ENCODE peak calls at places on chromosomes 7 and 10, in four cellular contexts. X is mucosa of descending colon, A is bronchial epithelial cell, W is H1. O is an unnamed sample.

GRCh38 chr10:115417585-115418265 is 324.6 kb downstream of the ATRNL1 start:
- DNase-seq in X (no peak), A (peak; percentile 46), W (peak; percentile 27), O (no peak)

GRCh38 chr10:22489467-22489866 is 144.2 kb downstream of the SPAG6 start:
- DNase-seq in X (no peak), A (peak; percentile 73), W (no peak), O (no peak)

GRCh38 chr10:132516771-132517725 is 20.5 kb upstream of the INPP5A start:
- DNase-seq in X (peak; percentile 81), A (peak; percentile 54), W (peak; percentile 47), O (peak; percentile 48)

GRCh38 chr10:59672150-59672875 is 37.3 kb downstream of the SLC16A9 start:
- DNase-seq in X (no peak), A (no peak), W (no peak), O (no peak)

GRCh38 chr10:62763155-62763554 is 41.4 kb upstream of the ADO start:
- DNase-seq in X (no peak), A (no peak), W (no peak), O (no peak)

GRCh38 chr10:93796167-93796566 is 38.4 kb downstream of the LGI1 start:
- DNase-seq in X (no peak), A (no peak), W (no peak), O (no peak)

GRCh38 chr10:70255329-70256299 is 22.4 kb upstream of the PPA1 start:
- DNase-seq in X (peak; percentile 52), A (peak; percentile 62), W (no peak), O (no peak)

GRCh38 chr10:89245802-89246201 is 5.8 kb downstream of the LIPA start:
- DNase-seq in X (no peak), A (no peak), W (no peak), O (no peak)

GRCh38 chr10:118870467-118871243 is 115.9 kb upstream of the CACUL1 start:
- DNase-seq in X (no peak), A (peak; percentile 96), W (no peak), O (no peak)

GRCh38 chr7:27147211-27148030 is at the start of gene HOXA6:
- DNase-seq in X (peak; percentile 73), A (no peak), W (no peak), O (peak; percentile 75)

GRCh38 chr7:155489862-155490696 is 32.1 kb downstream of the EN2 start:
- DNase-seq in X (peak; percentile 51), A (no peak), W (no peak), O (no peak)

GRCh38 chr7:98250789-98251188 is 1.2 kb downstream of the TECPR1 start:
- DNase-seq in X (no peak), A (no peak), W (no peak), O (no peak)

GRCh38 chr10:124150807-124151417 is 57.5 kb upstream of the CHST15 start:
- DNase-seq in X (no peak), A (no peak), W (no peak), O (no peak)

GRCh38 chr10:123637326-123637880 is 28.8 kb upstream of the GPR26 start:
- DNase-seq in X (no peak), A (peak; percentile 47), W (no peak), O (no peak)

GRCh38 chr10:100009793-100010676 is at the start of gene DNMBP:
- DNase-seq in X (peak; percentile 89), A (peak; percentile 50), W (no peak), O (peak; percentile 83)

GRCh38 chr7:151167197-151167911 is at the start of gene GBX1:
- DNase-seq in X (no peak), A (no peak), W (no peak), O (no peak)

GRCh38 chr7:20509892-20510645 is 105.4 kb upstream of the ABCB5 start:
- DNase-seq in X (no peak), A (no peak), W (no peak), O (no peak)

GRCh38 chr10:48431871-48432270 is 125.4 kb downstream of the MAPK8 start:
- DNase-seq in X (no peak), A (no peak), W (no peak), O (no peak)

GRCh38 chr10:123928427-123928826 is 36.8 kb upstream of the CPXM2 start:
- DNase-seq in X (no peak), A (no peak), W (no peak), O (no peak)

GRCh38 chr7:23969443-23969842 is 259.4 kb downstream of the STK31 start:
- DNase-seq in X (no peak), A (no peak), W (no peak), O (no peak)

GRCh38 chr10:12396567-12396966 is 47.2 kb downstream of the CAMK1D start:
- DNase-seq in X (no peak), A (no peak), W (no peak), O (peak; percentile 16)

GRCh38 chr7:95391761-95392160 is 4.4 kb downstream of the PON3 start:
- DNase-seq in X (no peak), A (no peak), W (no peak), O (no peak)

GRCh38 chr7:131326576-131326975 is 1.1 kb upstream of the MKLN1 start:
- DNase-seq in X (peak; percentile 38), A (peak; percentile 11), W (no peak), O (no peak)

GRCh38 chr10:70775679-70776454 is 9.3 kb downstream of the TBATA start:
- DNase-seq in X (peak; percentile 4), A (no peak), W (no peak), O (peak; percentile 19)

GRCh38 chr7:156096806-156097538 is 284.7 kb upstream of the SHH start:
- DNase-seq in X (no peak), A (no peak), W (no peak), O (no peak)

GRCh38 chr7:50661345-50662058 is 96.3 kb upstream of the DDC start:
- DNase-seq in X (no peak), A (no peak), W (no peak), O (no peak)

GRCh38 chr7:115340828-115341227 is 418.9 kb downstream of the MDFIC start:
- DNase-seq in X (no peak), A (peak; percentile 98), W (no peak), O (no peak)

GRCh38 chr7:12327922-12328321 is 75.7 kb downstream of the VWDE start:
- DNase-seq in X (no peak), A (no peak), W (no peak), O (no peak)

GRCh38 chr7:5549096-5549896 is 125.7 kb upstream of the TNRC18 start:
- DNase-seq in X (peak; percentile 86), A (peak; percentile 98), W (no peak), O (no peak)

GRCh38 chr10:98030093-98030821 is at the start of gene CRTAC1:
- DNase-seq in X (peak; percentile 44), A (no peak), W (peak; percentile 46), O (peak; percentile 73)

GRCh38 chr10:132447446-132448247 is 50.6 kb downstream of the PWWP2B start:
- DNase-seq in X (peak; percentile 80), A (peak; percentile 96), W (no peak), O (no peak)

GRCh38 chr7:27961255-27961654 is 219.3 kb downstream of the JAZF1 start:
- DNase-seq in X (no peak), A (peak; percentile 56), W (no peak), O (no peak)

DNA sequence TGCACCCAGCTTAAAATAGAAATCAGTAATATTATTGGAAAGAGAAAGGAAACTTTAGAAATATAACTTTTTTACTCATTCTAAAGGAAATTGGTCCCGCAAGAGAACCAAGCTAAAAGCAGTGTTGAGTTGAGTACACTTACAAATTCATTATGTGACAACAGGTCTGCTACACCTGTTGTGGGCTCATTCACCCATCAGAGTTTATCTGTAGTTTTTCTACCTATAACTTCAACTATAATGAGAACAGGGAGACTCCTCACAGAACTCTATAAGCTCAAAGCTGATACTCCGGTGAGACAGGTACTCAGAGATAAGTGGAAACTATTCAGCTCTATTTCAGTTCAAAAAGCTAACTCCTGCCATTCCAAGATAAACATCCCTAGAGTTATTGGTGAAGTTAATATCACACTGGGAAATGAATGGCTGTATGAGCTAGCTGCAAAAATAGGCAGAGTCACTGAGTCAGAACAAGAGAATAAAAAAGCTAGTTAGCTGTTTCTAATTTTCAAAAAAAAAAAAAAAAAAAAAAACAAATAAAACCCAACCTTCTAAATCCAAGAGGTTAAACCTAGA is 121.3 kb downstream of the PPP1R3A start:
- DNase-seq in X (no peak), A (no peak), W (no peak), O (no peak)
- TF ChIP-seq CTCF in X (no peak), A (no peak), W (no peak), O (no peak)

GRCh38 chr10:104254493-104255243 is at the start of gene GSTO1:
- DNase-seq in X (peak; percentile 85), A (peak; percentile 59), W (no peak), O (no peak)
- TF ChIP-seq CTCF in X (no peak), A (no peak), W (no peak), O (no peak)

GRCh38 chr7:72462311-72462710 is 50.2 kb upstream of the CALN1 start:
- DNase-seq in X (no peak), A (no peak), W (no peak), O (no peak)
- TF ChIP-seq CTCF in X (no peak), A (no peak), W (no peak), O (no peak)

DNA sequence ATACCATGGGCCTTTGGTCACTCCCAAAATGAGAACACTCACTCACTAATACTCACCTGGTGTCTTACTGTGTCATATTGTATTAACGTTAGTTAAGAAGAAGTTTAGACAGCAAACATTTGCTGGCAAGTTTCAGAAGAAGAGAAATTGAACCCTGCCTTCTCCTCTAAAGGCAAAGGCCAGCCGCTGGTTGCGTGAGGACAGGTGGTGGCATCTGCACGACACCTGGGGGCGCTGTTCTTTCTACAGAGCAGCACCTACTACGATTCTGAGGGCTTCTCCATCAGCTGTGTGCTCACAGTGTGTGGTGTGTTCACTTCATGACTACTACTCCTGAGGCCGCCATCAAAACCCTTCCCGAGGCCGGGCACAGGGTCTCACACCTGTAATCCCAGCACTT is 17.9 kb upstream of the CLEC2L start:
- DNase-seq in X (no peak), A (no peak), W (no peak), O (no peak)
- TF ChIP-seq CTCF in X (no peak), A (peak; percentile 37), W (peak; percentile 93), O (no peak)

GRCh38 chr7:135411098-135411497 is 98.8 kb downstream of the CNOT4 start:
- DNase-seq in X (no peak), A (no peak), W (no peak), O (no peak)

GRCh38 chr7:135410546-135410942 is 99.4 kb downstream of the CNOT4 start:
- DNase-seq in X (no peak), A (no peak), W (no peak), O (no peak)

GRCh38 chr7:135414208-135414607 is 95.7 kb downstream of the CNOT4 start:
- DNase-seq in X (no peak), A (no peak), W (no peak), O (no peak)

GRCh38 chr7:135416431-135416830 is 93.5 kb downstream of the CNOT4 start:
- DNase-seq in X (no peak), A (no peak), W (no peak), O (no peak)

DNA sequence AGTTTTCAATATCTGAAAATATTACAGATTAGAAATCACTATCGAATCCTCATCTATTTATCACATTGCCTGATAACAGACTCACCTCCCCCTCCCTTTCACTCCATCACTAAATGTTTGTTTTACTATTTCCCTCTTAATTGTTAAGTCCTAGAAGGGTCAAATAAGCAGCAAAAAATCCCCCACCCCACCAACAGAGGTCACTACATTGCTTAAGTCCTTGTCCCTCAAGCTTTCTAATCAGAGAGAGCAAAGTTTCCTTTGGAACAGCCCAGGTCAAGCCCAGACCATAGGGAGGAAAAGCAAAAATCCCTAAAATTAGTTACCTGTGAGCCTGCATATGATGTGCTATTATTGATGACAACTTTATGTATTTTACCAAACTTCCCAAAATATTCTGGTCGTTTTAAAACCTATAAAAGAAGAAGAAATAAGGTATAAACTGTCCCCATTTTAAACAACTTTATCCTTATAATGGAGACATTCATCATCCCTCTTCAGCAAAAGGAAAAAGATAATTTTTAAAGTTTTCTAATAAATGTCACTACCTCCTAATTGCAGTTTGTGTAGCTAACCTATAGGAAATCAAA is 95.0 kb downstream of the CNOT4 start:
- DNase-seq in X (no peak), A (peak; percentile 72), W (peak; percentile 54), O (no peak)
- TF ChIP-seq CTCF in X (no peak), A (peak; percentile 39), W (no peak), O (peak; percentile 37)

O was measured in mesothelial cell of epicardium.